ENCODE peak calls at places on chromosomes 16 and 17, in nine cellular contexts. G, D, L, K, P, T, R, J and S are unnamed samples.

GRCh38 chr17:62703776-62704380 is 76.4 kb downstream of the MRC2 start:
- DNase-seq in D (peak), L (peak), P (peak), J (peak), K (peak), G (peak), R (peak), T (peak), S (peak)

GRCh38 chr16:18039931-18040330 is 296.6 kb downstream of the NPIPA8 start:
- DNase-seq in J (no peak), R (no peak), T (no peak), K (no peak), L (no peak), D (no peak), P (peak), G (no peak), S (no peak)

GRCh38 chr16:23182675-23183485 is at the start of gene SCNN1G:
- DNase-seq in D (no peak), L (peak), K (no peak), J (peak), T (no peak), R (peak), G (peak), P (peak), S (peak)

GRCh38 chr16:50719401-50720337 is 22.2 kb upstream of the CYLD start:
- DNase-seq in P (no peak), J (no peak), T (no peak), K (no peak), L (no peak), R (peak), G (peak), D (no peak), S (no peak)

GRCh38 chr16:72856797-72857196 is 191.1 kb downstream of the ZFHX3 start:
- DNase-seq in D (peak), G (no peak), K (no peak), T (no peak), R (peak), P (no peak), J (no peak), L (no peak), S (no peak)

GRCh38 chr17:37429442-37429841 is 22.8 kb downstream of the TADA2A start:
- DNase-seq in L (no peak), T (no peak), K (no peak), P (no peak), G (no peak), D (no peak), R (no peak), J (no peak), S (no peak)

GRCh38 chr17:9177212-9177611 is 155.9 kb downstream of the NTN1 start:
- DNase-seq in P (no peak), G (no peak), R (no peak), K (no peak), T (peak), L (no peak), J (peak), D (no peak), S (no peak)

GRCh38 chr16:70679653-70680494 is 6.0 kb downstream of the MTSS2 start:
- DNase-seq in K (no peak), J (peak), T (no peak), P (peak), R (peak), L (no peak), D (peak), G (no peak), S (no peak)

GRCh38 chr17:8393470-8394231 is 4.0 kb downstream of the RNF222 start:
- DNase-seq in D (no peak), K (peak), J (no peak), T (no peak), P (no peak), R (no peak), G (no peak), L (no peak), S (no peak)

GRCh38 chr16:31382485-31383161 is 10.5 kb upstream of the ITGAD start:
- DNase-seq in T (peak), D (peak), G (peak), K (peak), P (peak), L (peak), J (peak), R (peak), S (peak)

GRCh38 chr16:28324235-28324886 is 32.0 kb downstream of the SBK1 start:
- DNase-seq in R (no peak), K (no peak), D (no peak), T (no peak), J (no peak), G (peak), P (no peak), L (no peak), S (no peak)

GRCh38 chr16:47565454-47565853 is 104.3 kb downstream of the PHKB start:
- DNase-seq in T (peak), P (no peak), K (no peak), R (no peak), L (no peak), D (no peak), J (peak), G (no peak), S (no peak)

GRCh38 chr17:62750502-62751349 is 57.4 kb downstream of the MARCHF10 start:
- DNase-seq in L (no peak), P (peak), D (no peak), T (no peak), J (no peak), R (peak), K (no peak), G (no peak), S (no peak)

GRCh38 chr16:30032083-30032819 is 1.2 kb upstream of the TLCD3B start:
- DNase-seq in P (peak), L (peak), K (peak), R (peak), G (peak), T (peak), J (no peak), D (peak), S (peak)
- TF ChIP-seq CTCF in P (peak), L (peak), K (peak), R (peak), G (peak), T (peak), J (peak), D (peak), S (peak)

GRCh38 chr16:10939649-10940206 is 2.5 kb downstream of the DEXI start:
- DNase-seq in J (no peak), R (no peak), D (no peak), P (no peak), T (no peak), L (no peak), G (no peak), K (no peak), S (no peak)

GRCh38 chr16:10941127-10941933 is 938 bp downstream of the DEXI start:
- DNase-seq in R (no peak), G (no peak), J (no peak), K (no peak), D (no peak), P (peak), L (no peak), T (no peak), S (no peak)

GRCh38 chr16:10938844-10939648 is 3.2 kb downstream of the DEXI start:
- DNase-seq in P (no peak), G (no peak), R (no peak), D (no peak), K (no peak), L (no peak), J (no peak), T (no peak), S (no peak)

GRCh38 chr16:10942352-10943297 is at the start of gene DEXI:
- DNase-seq in L (peak), D (peak), P (peak), T (peak), J (peak), G (peak), R (peak), K (peak), S (peak)

GRCh38 chr16:10940501-10941079 is 1.7 kb downstream of the DEXI start:
- DNase-seq in T (no peak), D (no peak), P (no peak), L (no peak), G (no peak), R (no peak), K (no peak), J (no peak), S (no peak)
- TF ChIP-seq CTCF in T (no peak), D (no peak), P (no peak), L (no peak), G (no peak), R (no peak), K (no peak), J (no peak), S (no peak)

DNA sequence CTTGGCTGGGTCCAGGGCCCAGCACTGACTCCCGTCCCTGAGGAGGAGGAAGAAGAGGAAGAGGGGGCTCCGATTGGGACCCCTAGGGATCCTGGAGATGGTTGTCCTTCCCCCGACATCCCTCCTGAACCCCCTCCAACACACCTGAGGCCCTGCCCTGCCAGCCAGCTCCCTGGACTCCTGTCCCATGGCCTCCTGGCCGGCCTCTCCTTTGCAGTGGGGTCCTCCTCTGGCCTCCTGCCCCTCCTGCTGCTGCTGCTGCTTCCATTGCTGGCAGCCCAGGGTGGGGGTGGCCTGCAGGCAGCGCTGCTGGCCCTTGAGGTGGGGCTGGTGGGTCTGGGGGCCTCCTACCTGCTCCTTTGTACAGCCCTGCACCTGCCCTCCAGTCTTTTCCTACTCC is 8.5 kb downstream of the HIRIP3 start:
- DNase-seq in G (no peak), K (no peak), J (no peak), P (no peak), R (no peak), T (no peak), D (no peak), L (no peak), S (no peak)
- TF ChIP-seq CTCF in G (no peak), K (no peak), J (no peak), P (no peak), R (no peak), T (no peak), D (no peak), L (no peak), S (no peak)

DNA sequence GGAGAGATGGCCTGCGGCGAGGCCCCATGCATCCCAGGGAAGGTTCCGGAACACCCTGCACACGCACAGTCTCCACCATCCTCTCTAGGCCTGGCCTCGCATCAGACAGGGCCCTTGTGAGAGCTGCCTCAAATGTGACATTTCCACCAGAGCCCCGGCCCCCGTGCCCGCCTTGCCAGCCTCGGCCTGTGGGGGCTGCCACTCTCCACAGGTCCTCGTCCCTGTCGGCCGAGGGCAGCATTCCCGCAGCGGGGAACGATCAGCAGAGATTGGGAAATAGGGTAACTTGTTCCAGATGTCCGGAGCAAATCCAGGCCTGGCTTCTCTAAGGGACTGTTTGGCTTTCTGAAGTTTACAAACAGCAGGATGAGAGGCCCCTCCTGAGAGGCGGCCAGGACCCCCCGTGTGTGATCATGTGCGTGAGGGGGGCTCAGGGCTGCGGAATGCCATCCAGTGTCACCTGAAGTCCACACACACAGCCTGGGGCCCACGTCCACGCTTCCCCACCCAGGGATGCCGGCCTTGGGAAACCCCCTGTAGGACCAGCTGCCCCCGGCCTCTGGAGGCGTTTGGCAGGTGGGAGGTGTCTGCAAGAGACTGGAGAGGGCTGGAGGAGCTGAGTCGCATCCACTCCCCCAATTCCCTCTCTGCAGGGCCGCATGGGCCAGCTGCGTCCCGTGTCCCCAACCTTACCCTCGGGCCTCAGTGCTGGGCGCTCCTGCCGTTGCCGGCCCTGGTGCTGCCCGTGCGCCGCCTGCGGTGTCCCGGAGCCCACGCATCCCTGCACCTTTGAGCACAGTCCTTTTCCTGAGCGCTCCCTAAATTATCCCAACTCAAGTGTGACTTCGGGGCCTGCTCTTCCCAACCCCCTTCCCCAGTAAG is 70.4 kb downstream of the ZDHHC7 start:
- DNase-seq in T (peak), J (no peak), G (no peak), L (no peak), K (no peak), P (no peak), D (no peak), R (no peak), S (no peak)
- TF ChIP-seq CTCF in T (peak), J (no peak), G (no peak), L (no peak), K (no peak), P (no peak), D (no peak), R (no peak), S (no peak)

GRCh38 chr16:78478267-78478821 is 378.9 kb downstream of the WWOX start:
- DNase-seq in L (no peak), J (no peak), G (no peak), K (no peak), R (peak), P (no peak), D (no peak), T (no peak), S (no peak)
- TF ChIP-seq CTCF in L (peak), J (peak), G (peak), K (peak), R (peak), P (peak), D (no peak), T (peak), S (no peak)

DNA sequence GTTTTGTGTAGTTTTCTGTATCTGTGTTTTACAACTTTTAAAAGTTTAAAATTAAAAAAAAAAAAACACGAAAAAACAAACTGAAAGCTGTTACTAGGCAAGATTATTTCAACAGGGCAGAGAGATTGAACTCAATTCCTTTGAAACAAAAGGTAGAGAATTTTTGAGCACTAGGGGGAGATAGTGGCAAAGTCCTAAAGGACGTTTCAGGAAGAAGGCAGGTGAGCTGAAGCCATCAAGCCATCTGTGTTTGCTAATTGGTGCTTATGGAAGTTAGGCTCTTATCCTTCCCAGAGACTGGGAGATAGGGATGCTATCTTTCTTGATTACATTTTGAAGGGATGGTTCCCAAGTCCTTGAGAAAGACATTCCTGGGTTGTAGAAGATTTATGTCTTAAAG is 70.6 kb upstream of the CLEC3A start:
- DNase-seq in P (no peak), R (no peak), T (no peak), D (peak), K (no peak), J (no peak), L (no peak), G (no peak), S (no peak)
- TF ChIP-seq CTCF in P (peak), R (peak), T (peak), D (no peak), K (no peak), J (peak), L (peak), G (no peak), S (peak)

GRCh38 chr17:21095735-21096134 is 31.0 kb upstream of the DHRS7B start:
- DNase-seq in K (no peak), D (no peak), P (no peak), L (no peak), T (no peak), R (no peak), J (no peak), G (no peak), S (no peak)
- TF ChIP-seq CTCF in K (no peak), D (no peak), P (no peak), L (no peak), T (no peak), R (no peak), J (no peak), G (no peak), S (no peak)

DNA sequence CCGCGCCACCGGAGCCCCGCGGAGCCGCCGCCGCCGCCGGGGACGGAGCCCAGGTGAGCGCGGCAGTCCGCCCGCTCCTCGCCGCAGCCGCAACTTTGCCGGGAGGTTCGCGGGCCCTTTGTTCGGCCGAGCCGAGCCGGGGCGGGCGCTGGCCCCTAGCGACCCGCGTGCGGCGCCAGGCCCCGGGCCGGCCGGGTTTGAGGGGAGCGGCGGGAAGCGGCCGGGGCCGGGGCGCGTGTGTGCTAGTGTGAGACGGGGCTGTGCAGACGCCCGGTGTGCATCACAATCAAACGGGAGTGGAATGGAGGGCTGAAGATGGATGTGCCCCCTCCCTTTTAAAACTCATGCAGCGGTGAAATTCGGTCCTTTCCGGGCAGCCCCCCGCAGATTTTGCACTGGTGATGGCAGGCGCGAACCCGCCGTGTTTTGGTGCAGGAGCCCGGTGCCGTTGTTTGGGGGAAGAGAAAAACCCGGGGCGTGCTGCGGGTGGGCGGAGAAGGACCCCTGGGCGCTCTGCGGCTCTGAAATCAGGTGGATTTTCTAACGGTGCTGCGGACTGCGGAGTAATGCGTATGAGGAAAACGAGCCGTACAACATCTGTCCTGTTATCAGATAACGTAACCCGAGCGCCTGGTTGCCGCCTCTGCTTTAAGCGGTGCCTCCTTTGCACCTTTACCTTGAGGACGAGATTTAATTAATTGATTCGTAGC is 868 bp downstream of the TNRC6C start:
- DNase-seq in G (peak), R (no peak), J (no peak), P (peak), T (peak), D (peak), L (no peak), K (peak), S (no peak)
- TF ChIP-seq CTCF in G (no peak), R (no peak), J (no peak), P (no peak), T (no peak), D (no peak), L (no peak), K (no peak), S (no peak)

GRCh38 chr16:1781758-1782407 is 488 bp downstream of the SPSB3 start:
- DNase-seq in R (peak), G (no peak), J (no peak), D (peak), L (no peak), K (no peak), T (no peak), P (peak), S (no peak)
- TF ChIP-seq CTCF in R (no peak), G (no peak), J (peak), D (no peak), L (peak), K (no peak), T (peak), P (no peak), S (peak)

GRCh38 chr16:86464044-86464443 is 46.3 kb upstream of the FOXF1 start:
- DNase-seq in G (no peak), T (no peak), P (no peak), D (no peak), R (no peak), L (no peak), J (no peak), K (no peak), S (no peak)
- TF ChIP-seq CTCF in G (no peak), T (no peak), P (no peak), D (no peak), R (no peak), L (no peak), J (no peak), K (no peak), S (no peak)